ENCODE peak calls at places on chromosomes 12 and 14, in six cellular contexts. N is fibroblast of pulmonary artery, P is left ventricle myocardium superior, R is NCI-H1417, O is T-helper 2 cell, Y is skeletal muscle cell. B is an unnamed sample.

GRCh38 chr12:32139064-32139421 is 32.4 kb downstream of the BICD1 start:
- DNase-seq in N (peak), P (no peak), R (no peak), O (no peak), Y (no peak), B (peak)

GRCh38 chr14:52355016-52355430 is 40.9 kb downstream of the PTGER2 start:
- DNase-seq in N (peak), P (no peak), R (no peak), O (no peak), Y (peak), B (peak)

GRCh38 chr12:106986135-106986534 is 811 bp downstream of the MTERF2 start:
- DNase-seq in N (no peak), P (no peak), R (no peak), O (no peak), Y (no peak), B (no peak)

GRCh38 chr12:59500335-59500734 is 95.5 kb upstream of the SLC16A7 start:
- DNase-seq in N (no peak), P (no peak), R (no peak), O (no peak), Y (no peak), B (no peak)

GRCh38 chr12:627863-628805 is 35.1 kb downstream of the NINJ2 start:
- DNase-seq in N (no peak), P (peak), R (no peak), O (no peak), Y (no peak), B (no peak)

GRCh38 chr14:95106966-95107365 is 50.4 kb downstream of the DICER1 start:
- DNase-seq in N (no peak), P (no peak), R (no peak), O (no peak), Y (peak), B (no peak)

GRCh38 chr12:25491396-25491948 is 61.6 kb downstream of the LMNTD1 start:
- DNase-seq in N (no peak), P (no peak), R (no peak), O (no peak), Y (no peak), B (no peak)

GRCh38 chr12:98328467-98328866 is 186.9 kb upstream of the TMPO start:
- DNase-seq in N (no peak), P (no peak), R (no peak), O (no peak), Y (no peak), B (no peak)

GRCh38 chr12:105222326-105222655 is 13.7 kb downstream of the APPL2 start:
- DNase-seq in N (no peak), P (no peak), R (no peak), O (no peak), Y (no peak), B (no peak)

GRCh38 chr12:79119796-79120195 is 255.2 kb downstream of the SYT1 start:
- DNase-seq in N (no peak), P (no peak), R (no peak), O (no peak), Y (no peak), B (no peak)